ENCODE peak calls at places on chromosomes 16 and 17, in nine cellular contexts. One of them, this sample, is unnamed.

GRCh38 chr17:17876959-17877547 is 40.3 kb upstream of the SREBF1 start:
- DNase-seq in HEK293T: no peak
- DNase-seq in head of caudate nucleus: no peak
- DNase-seq in pancreas: no peak
- DNase-seq in NCI-H510A treated with DMSO at 0.1 percent for 48 hours: no peak
- DNase-seq in tibial nerve: peak; percentile 30
- DNase-seq in GM04504: no peak
- DNase-seq in NCI-H146: no peak
- DNase-seq in fibroblast of pulmonary artery: peak; percentile 71
- DNase-seq in this sample: no peak

GRCh38 chr17:66625321-66625767 is 209.6 kb upstream of the CACNG5 start:
- DNase-seq in HEK293T: peak; percentile 46
- DNase-seq in head of caudate nucleus: no peak
- DNase-seq in pancreas: no peak
- DNase-seq in NCI-H510A treated with DMSO at 0.1 percent for 48 hours: peak; percentile 85
- DNase-seq in tibial nerve: no peak
- DNase-seq in GM04504: no peak
- DNase-seq in NCI-H146: no peak
- DNase-seq in fibroblast of pulmonary artery: peak; percentile 55
- DNase-seq in this sample: peak; percentile 62

GRCh38 chr16:66928702-66929388 is 3.5 kb upstream of the RRAD start:
- DNase-seq in HEK293T: no peak
- DNase-seq in head of caudate nucleus: peak; percentile 34
- DNase-seq in pancreas: peak; percentile 31
- DNase-seq in NCI-H510A treated with DMSO at 0.1 percent for 48 hours: no peak
- DNase-seq in tibial nerve: no peak
- DNase-seq in GM04504: no peak
- DNase-seq in NCI-H146: no peak
- DNase-seq in fibroblast of pulmonary artery: peak; percentile 25
- DNase-seq in this sample: peak; percentile 82

GRCh38 chr17:68534714-68535113 is 22.5 kb downstream of the PRKAR1A start:
- DNase-seq in HEK293T: no peak
- DNase-seq in head of caudate nucleus: no peak
- DNase-seq in pancreas: no peak
- DNase-seq in NCI-H510A treated with DMSO at 0.1 percent for 48 hours: no peak
- DNase-seq in tibial nerve: no peak
- DNase-seq in GM04504: no peak
- DNase-seq in NCI-H146: no peak
- DNase-seq in fibroblast of pulmonary artery: no peak
- DNase-seq in this sample: no peak

GRCh38 chr17:66200685-66201092 is 8.8 kb upstream of the CEP112 start:
- DNase-seq in HEK293T: peak; percentile 63
- DNase-seq in head of caudate nucleus: peak; percentile 18
- DNase-seq in pancreas: no peak
- DNase-seq in NCI-H510A treated with DMSO at 0.1 percent for 48 hours: peak; percentile 39
- DNase-seq in tibial nerve: peak; percentile 55
- DNase-seq in GM04504: peak; percentile 53
- DNase-seq in NCI-H146: peak; percentile 70
- DNase-seq in fibroblast of pulmonary artery: peak; percentile 87
- DNase-seq in this sample: peak; percentile 77

GRCh38 chr16:67926181-67926742 is 5.4 kb downstream of the CTRL start:
- DNase-seq in HEK293T: peak; percentile 62
- DNase-seq in head of caudate nucleus: no peak
- DNase-seq in pancreas: peak; percentile 94
- DNase-seq in NCI-H510A treated with DMSO at 0.1 percent for 48 hours: peak; percentile 85
- DNase-seq in tibial nerve: no peak
- DNase-seq in GM04504: no peak
- DNase-seq in NCI-H146: peak; percentile 78
- DNase-seq in fibroblast of pulmonary artery: no peak
- DNase-seq in this sample: no peak

GRCh38 chr16:88695753-88696152 is 9.4 kb upstream of the SNAI3 start:
- DNase-seq in HEK293T: no peak
- DNase-seq in head of caudate nucleus: no peak
- DNase-seq in pancreas: peak; percentile 41
- DNase-seq in NCI-H510A treated with DMSO at 0.1 percent for 48 hours: no peak
- DNase-seq in tibial nerve: no peak
- DNase-seq in GM04504: no peak
- DNase-seq in NCI-H146: no peak
- DNase-seq in fibroblast of pulmonary artery: no peak
- DNase-seq in this sample: no peak

GRCh38 chr17:77690271-77691161 is 268.0 kb upstream of the TNRC6C start:
- DNase-seq in HEK293T: no peak
- DNase-seq in head of caudate nucleus: no peak
- DNase-seq in pancreas: no peak
- DNase-seq in NCI-H510A treated with DMSO at 0.1 percent for 48 hours: no peak
- DNase-seq in tibial nerve: no peak
- DNase-seq in GM04504: no peak
- DNase-seq in NCI-H146: no peak
- DNase-seq in fibroblast of pulmonary artery: no peak
- DNase-seq in this sample: no peak

GRCh38 chr17:57861737-57862409 is 12.0 kb upstream of the MRPS23 start:
- DNase-seq in HEK293T: no peak
- DNase-seq in head of caudate nucleus: peak; percentile 51
- DNase-seq in pancreas: no peak
- DNase-seq in NCI-H510A treated with DMSO at 0.1 percent for 48 hours: no peak
- DNase-seq in tibial nerve: peak; percentile 53
- DNase-seq in GM04504: no peak
- DNase-seq in NCI-H146: peak; percentile 43
- DNase-seq in fibroblast of pulmonary artery: no peak
- DNase-seq in this sample: peak; percentile 92

GRCh38 chr17:64217249-64217652 is 45.8 kb downstream of the TEX2 start:
- DNase-seq in HEK293T: no peak
- DNase-seq in head of caudate nucleus: no peak
- DNase-seq in pancreas: no peak
- DNase-seq in NCI-H510A treated with DMSO at 0.1 percent for 48 hours: no peak
- DNase-seq in tibial nerve: no peak
- DNase-seq in GM04504: no peak
- DNase-seq in NCI-H146: peak; percentile 28
- DNase-seq in fibroblast of pulmonary artery: no peak
- DNase-seq in this sample: no peak

GRCh38 chr16:57089406-57089805 is 3.0 kb upstream of the CPNE2 start:
- DNase-seq in HEK293T: no peak
- DNase-seq in head of caudate nucleus: no peak
- DNase-seq in pancreas: no peak
- DNase-seq in NCI-H510A treated with DMSO at 0.1 percent for 48 hours: peak; percentile 52
- DNase-seq in tibial nerve: no peak
- DNase-seq in GM04504: no peak
- DNase-seq in NCI-H146: peak; percentile 69
- DNase-seq in fibroblast of pulmonary artery: no peak
- DNase-seq in this sample: no peak

GRCh38 chr16:878071-878784 is 77.7 kb upstream of the GNG13 start:
- DNase-seq in HEK293T: no peak
- DNase-seq in head of caudate nucleus: no peak
- DNase-seq in pancreas: peak; percentile 47
- DNase-seq in NCI-H510A treated with DMSO at 0.1 percent for 48 hours: no peak
- DNase-seq in tibial nerve: no peak
- DNase-seq in GM04504: no peak
- DNase-seq in NCI-H146: no peak
- DNase-seq in fibroblast of pulmonary artery: no peak
- DNase-seq in this sample: no peak

GRCh38 chr17:63845509-63845908 is 3.0 kb upstream of the SMARCD2 start:
- DNase-seq in HEK293T: no peak
- DNase-seq in head of caudate nucleus: no peak
- DNase-seq in pancreas: no peak
- DNase-seq in NCI-H510A treated with DMSO at 0.1 percent for 48 hours: no peak
- DNase-seq in tibial nerve: no peak
- DNase-seq in GM04504: no peak
- DNase-seq in NCI-H146: no peak
- DNase-seq in fibroblast of pulmonary artery: no peak
- DNase-seq in this sample: no peak

GRCh38 chr16:55401036-55401435 is 77.0 kb downstream of the IRX6 start:
- DNase-seq in HEK293T: no peak
- DNase-seq in head of caudate nucleus: no peak
- DNase-seq in pancreas: no peak
- DNase-seq in NCI-H510A treated with DMSO at 0.1 percent for 48 hours: no peak
- DNase-seq in tibial nerve: no peak
- DNase-seq in GM04504: no peak
- DNase-seq in NCI-H146: no peak
- DNase-seq in fibroblast of pulmonary artery: no peak
- DNase-seq in this sample: no peak

GRCh38 chr16:68539704-68540370 is 746 bp downstream of the ZFP90 start:
- DNase-seq in HEK293T: no peak
- DNase-seq in head of caudate nucleus: peak; percentile 9
- DNase-seq in pancreas: no peak
- DNase-seq in NCI-H510A treated with DMSO at 0.1 percent for 48 hours: no peak
- DNase-seq in tibial nerve: no peak
- DNase-seq in GM04504: no peak
- DNase-seq in NCI-H146: no peak
- DNase-seq in fibroblast of pulmonary artery: no peak
- DNase-seq in this sample: no peak

GRCh38 chr16:50878966-50879615 is 137.2 kb downstream of the CYLD start:
- DNase-seq in HEK293T: no peak
- DNase-seq in head of caudate nucleus: no peak
- DNase-seq in pancreas: no peak
- DNase-seq in NCI-H510A treated with DMSO at 0.1 percent for 48 hours: no peak
- DNase-seq in tibial nerve: no peak
- DNase-seq in GM04504: no peak
- DNase-seq in NCI-H146: no peak
- DNase-seq in fibroblast of pulmonary artery: no peak
- DNase-seq in this sample: no peak

GRCh38 chr17:38602862-38603785 is 2.6 kb downstream of the SRCIN1 start:
- DNase-seq in HEK293T: no peak
- DNase-seq in head of caudate nucleus: peak; percentile 76
- DNase-seq in pancreas: peak; percentile 9
- DNase-seq in NCI-H510A treated with DMSO at 0.1 percent for 48 hours: no peak
- DNase-seq in tibial nerve: no peak
- DNase-seq in GM04504: no peak
- DNase-seq in NCI-H146: no peak
- DNase-seq in fibroblast of pulmonary artery: no peak
- DNase-seq in this sample: no peak

GRCh38 chr16:69494993-69495392 is 70.6 kb downstream of the CYB5B start:
- DNase-seq in HEK293T: peak; percentile 48
- DNase-seq in head of caudate nucleus: no peak
- DNase-seq in pancreas: no peak
- DNase-seq in NCI-H510A treated with DMSO at 0.1 percent for 48 hours: no peak
- DNase-seq in tibial nerve: no peak
- DNase-seq in GM04504: no peak
- DNase-seq in NCI-H146: no peak
- DNase-seq in fibroblast of pulmonary artery: peak; percentile 30
- DNase-seq in this sample: peak; percentile 60

GRCh38 chr16:15726715-15727114 is 76.7 kb downstream of the NDE1 start:
- DNase-seq in HEK293T: no peak
- DNase-seq in head of caudate nucleus: no peak
- DNase-seq in pancreas: peak; percentile 44
- DNase-seq in NCI-H510A treated with DMSO at 0.1 percent for 48 hours: no peak
- DNase-seq in tibial nerve: no peak
- DNase-seq in GM04504: no peak
- DNase-seq in NCI-H146: no peak
- DNase-seq in fibroblast of pulmonary artery: no peak
- DNase-seq in this sample: no peak

GRCh38 chr17:4444782-4445473 is 11.2 kb downstream of the SPNS3 start:
- DNase-seq in HEK293T: no peak
- DNase-seq in head of caudate nucleus: peak; percentile 30
- DNase-seq in pancreas: peak; percentile 93
- DNase-seq in NCI-H510A treated with DMSO at 0.1 percent for 48 hours: no peak
- DNase-seq in tibial nerve: no peak
- DNase-seq in GM04504: no peak
- DNase-seq in NCI-H146: no peak
- DNase-seq in fibroblast of pulmonary artery: no peak
- DNase-seq in this sample: peak; percentile 93

GRCh38 chr16:66344533-66345145 is 21.9 kb upstream of the CDH5 start:
- DNase-seq in HEK293T: no peak
- DNase-seq in head of caudate nucleus: peak; percentile 83
- DNase-seq in pancreas: no peak
- DNase-seq in NCI-H510A treated with DMSO at 0.1 percent for 48 hours: peak; percentile 48
- DNase-seq in tibial nerve: peak; percentile 86
- DNase-seq in GM04504: no peak
- DNase-seq in NCI-H146: peak; percentile 41
- DNase-seq in fibroblast of pulmonary artery: peak; percentile 67
- DNase-seq in this sample: peak; percentile 46

GRCh38 chr16:66293932-66294331 is 72.6 kb upstream of the CDH5 start:
- DNase-seq in HEK293T: no peak
- DNase-seq in head of caudate nucleus: no peak
- DNase-seq in pancreas: no peak
- DNase-seq in NCI-H510A treated with DMSO at 0.1 percent for 48 hours: no peak
- DNase-seq in tibial nerve: no peak
- DNase-seq in GM04504: no peak
- DNase-seq in NCI-H146: no peak
- DNase-seq in fibroblast of pulmonary artery: no peak
- DNase-seq in this sample: no peak

GRCh38 chr16:48978501-48978900 is 303.1 kb downstream of the CBLN1 start:
- DNase-seq in HEK293T: no peak
- DNase-seq in head of caudate nucleus: no peak
- DNase-seq in pancreas: no peak
- DNase-seq in NCI-H510A treated with DMSO at 0.1 percent for 48 hours: no peak
- DNase-seq in tibial nerve: no peak
- DNase-seq in GM04504: no peak
- DNase-seq in NCI-H146: no peak
- DNase-seq in fibroblast of pulmonary artery: no peak
- DNase-seq in this sample: no peak

GRCh38 chr16:87931504-87931903 is 4.8 kb downstream of the CA5A start:
- DNase-seq in HEK293T: no peak
- DNase-seq in head of caudate nucleus: no peak
- DNase-seq in pancreas: no peak
- DNase-seq in NCI-H510A treated with DMSO at 0.1 percent for 48 hours: no peak
- DNase-seq in tibial nerve: no peak
- DNase-seq in GM04504: no peak
- DNase-seq in NCI-H146: peak; percentile 75
- DNase-seq in fibroblast of pulmonary artery: peak; percentile 92
- DNase-seq in this sample: no peak

GRCh38 chr17:8912060-8912981 is 44.8 kb upstream of the PIK3R6 start:
- DNase-seq in HEK293T: no peak
- DNase-seq in head of caudate nucleus: no peak
- DNase-seq in pancreas: no peak
- DNase-seq in NCI-H510A treated with DMSO at 0.1 percent for 48 hours: no peak
- DNase-seq in tibial nerve: no peak
- DNase-seq in GM04504: no peak
- DNase-seq in NCI-H146: no peak
- DNase-seq in fibroblast of pulmonary artery: no peak
- DNase-seq in this sample: no peak

GRCh38 chr16:55000595-55000994 is 69.9 kb downstream of the IRX5 start:
- DNase-seq in HEK293T: no peak
- DNase-seq in head of caudate nucleus: no peak
- DNase-seq in pancreas: no peak
- DNase-seq in NCI-H510A treated with DMSO at 0.1 percent for 48 hours: no peak
- DNase-seq in tibial nerve: no peak
- DNase-seq in GM04504: peak; percentile 9
- DNase-seq in NCI-H146: no peak
- DNase-seq in fibroblast of pulmonary artery: peak; percentile 19
- DNase-seq in this sample: no peak

GRCh38 chr17:49343273-49343672 is 18.8 kb downstream of the ZNF652 start:
- DNase-seq in HEK293T: no peak
- DNase-seq in head of caudate nucleus: no peak
- DNase-seq in pancreas: no peak
- DNase-seq in NCI-H510A treated with DMSO at 0.1 percent for 48 hours: no peak
- DNase-seq in tibial nerve: no peak
- DNase-seq in GM04504: no peak
- DNase-seq in NCI-H146: no peak
- DNase-seq in fibroblast of pulmonary artery: peak; percentile 20
- DNase-seq in this sample: no peak

GRCh38 chr16:16136588-16136987 is 86.7 kb downstream of the ABCC6 start:
- DNase-seq in HEK293T: no peak
- DNase-seq in head of caudate nucleus: no peak
- DNase-seq in pancreas: no peak
- DNase-seq in NCI-H510A treated with DMSO at 0.1 percent for 48 hours: no peak
- DNase-seq in tibial nerve: no peak
- DNase-seq in GM04504: no peak
- DNase-seq in NCI-H146: no peak
- DNase-seq in fibroblast of pulmonary artery: no peak
- DNase-seq in this sample: no peak

GRCh38 chr16:9092963-9093477 is 1.6 kb downstream of the HAPSTR1 start:
- DNase-seq in HEK293T: no peak
- DNase-seq in head of caudate nucleus: peak; percentile 28
- DNase-seq in pancreas: peak; percentile 81
- DNase-seq in NCI-H510A treated with DMSO at 0.1 percent for 48 hours: no peak
- DNase-seq in tibial nerve: peak; percentile 24
- DNase-seq in GM04504: no peak
- DNase-seq in NCI-H146: peak; percentile 53
- DNase-seq in fibroblast of pulmonary artery: no peak
- DNase-seq in this sample: no peak

GRCh38 chr16:17299790-17300189 is 171.0 kb downstream of the XYLT1 start:
- DNase-seq in HEK293T: no peak
- DNase-seq in head of caudate nucleus: no peak
- DNase-seq in pancreas: no peak
- DNase-seq in NCI-H510A treated with DMSO at 0.1 percent for 48 hours: no peak
- DNase-seq in tibial nerve: no peak
- DNase-seq in GM04504: no peak
- DNase-seq in NCI-H146: no peak
- DNase-seq in fibroblast of pulmonary artery: no peak
- DNase-seq in this sample: no peak

GRCh38 chr17:52470553-52470952 is 312.0 kb upstream of the CA10 start:
- DNase-seq in HEK293T: no peak
- DNase-seq in head of caudate nucleus: no peak
- DNase-seq in pancreas: no peak
- DNase-seq in NCI-H510A treated with DMSO at 0.1 percent for 48 hours: no peak
- DNase-seq in tibial nerve: no peak
- DNase-seq in GM04504: no peak
- DNase-seq in NCI-H146: peak; percentile 1
- DNase-seq in fibroblast of pulmonary artery: no peak
- DNase-seq in this sample: no peak

This sample was measured in ACHN.